ENCODE peak calls at places on chromosomes 4 and X, in four cellular contexts. B, F, C and G are unnamed samples.

GRCh38 chrX:107818900-107819521 is 6.7 kb upstream of the MID2 start:
- DNase-seq in F (no peak), C (no peak), B (no peak), G (no peak)

GRCh38 chr4:86855572-86855971 is 6.4 kb upstream of the SLC10A6 start:
- DNase-seq in B (no peak), C (peak; percentile 18), F (no peak), G (no peak)

GRCh38 chr4:69984030-69984443 is 11.7 kb upstream of the STATH start:
- DNase-seq in F (peak; percentile 26), C (no peak), B (no peak), G (no peak)

GRCh38 chr4:1033840-1034551 is 22.6 kb downstream of the FGFRL1 start:
- DNase-seq in B (no peak), F (no peak), C (no peak), G (no peak)

GRCh38 chr4:95548738-95549245 is at the start of gene UNC5C:
- DNase-seq in B (no peak), C (no peak), F (peak; percentile 4), G (peak; percentile 48)

GRCh38 chr4:3074846-3075651 is 568 bp downstream of the HTT start:
- DNase-seq in B (no peak), C (peak; percentile 27), F (peak; percentile 89), G (peak; percentile 70)

GRCh38 chr4:848803-849477 is 23.0 kb upstream of the CPLX1 start:
- DNase-seq in B (no peak), C (no peak), F (no peak), G (no peak)

GRCh38 chr4:38889143-38889542 is 21.5 kb downstream of the FAM114A1 start:
- DNase-seq in F (peak; percentile 62), C (peak; percentile 83), B (no peak), G (no peak)

GRCh38 chr4:94641702-94642560 is 115.8 kb upstream of the BMPR1B start:
- DNase-seq in B (no peak), C (peak; percentile 64), F (no peak), G (no peak)

GRCh38 chr4:6539009-6539764 is 35.8 kb upstream of the MAN2B2 start:
- DNase-seq in F (no peak), B (no peak), C (no peak), G (no peak)

GRCh38 chr4:94649381-94650128 is 108.2 kb upstream of the BMPR1B start:
- DNase-seq in B (no peak), C (no peak), F (no peak), G (no peak)

GRCh38 chr4:101136373-101137370 is 210.7 kb downstream of the PPP3CA start:
- DNase-seq in C (no peak), B (no peak), F (no peak), G (no peak)

GRCh38 chr4:118839221-118839927 is 3.4 kb upstream of the SEC24D start:
- DNase-seq in F (no peak), C (no peak), B (no peak), G (no peak)

GRCh38 chr4:17068885-17069284 is 170.4 kb upstream of the LDB2 start:
- DNase-seq in F (no peak), B (no peak), C (no peak), G (no peak)

GRCh38 chr4:110518889-110519490 is 43.0 kb downstream of the ENPEP start:
- DNase-seq in F (peak; percentile 25), C (no peak), B (peak; percentile 6), G (peak; percentile 52)

GRCh38 chrX:10855845-10856244 is 235.5 kb upstream of the MID1 start:
- DNase-seq in C (no peak), F (no peak), B (no peak), G (no peak)

GRCh38 chrX:105462191-105462590 is 241.7 kb upstream of the TEX13A start:
- DNase-seq in F (no peak), B (no peak), C (no peak), G (no peak)

GRCh38 chr4:163332526-163333405 is at the start of gene NPY1R:
- DNase-seq in C (peak; percentile 34), B (no peak), F (peak; percentile 64), G (peak; percentile 80)

GRCh38 chrX:130637591-130637990 is 235.8 kb downstream of the RBMX2 start:
- DNase-seq in F (no peak), C (no peak), B (no peak), G (no peak)

GRCh38 chrX:96417695-96418094 is 266.9 kb upstream of the DIAPH2 start:
- DNase-seq in B (no peak), F (no peak), C (no peak), G (no peak)

GRCh38 chrX:100905620-100906019 is 23.1 kb downstream of the XKRX start:
- DNase-seq in B (no peak), C (no peak), F (no peak), G (no peak)

GRCh38 chr4:151994429-151994828 is 233.6 kb upstream of the GATB start:
- DNase-seq in B (no peak), C (no peak), F (no peak), G (no peak)

GRCh38 chrX:107970073-107970472 is 12.1 kb downstream of the TEX13B start:
- DNase-seq in B (no peak), C (no peak), F (no peak), G (no peak)

GRCh38 chr4:22744478-22745062 is 51.8 kb downstream of the GBA3 start:
- DNase-seq in B (no peak), F (no peak), C (no peak), G (no peak)

GRCh38 chr4:16067515-16067914 is 16.3 kb downstream of the PROM1 start:
- DNase-seq in B (no peak), C (peak; percentile 73), F (no peak), G (no peak)

GRCh38 chrX:119410027-119410819 is 11.1 kb downstream of the SLC25A43 start:
- DNase-seq in C (peak; percentile 49), F (no peak), B (no peak), G (no peak)

GRCh38 chrX:105880491-105880890 is 58.2 kb downstream of the NRK start:
- DNase-seq in F (no peak), C (no peak), B (no peak), G (no peak)

GRCh38 chr4:20251796-20252655 is at the start of gene SLIT2:
- DNase-seq in F (peak; percentile 48), C (peak; percentile 24), B (no peak), G (peak; percentile 87)

GRCh38 chr4:101418055-101418454 is 70.7 kb upstream of the PPP3CA start:
- DNase-seq in B (peak; percentile 44), F (peak; percentile 78), C (no peak), G (no peak)

GRCh38 chr4:73045894-73046293 is 23.6 kb downstream of the COX18 start:
- DNase-seq in B (no peak), C (no peak), F (no peak), G (no peak)

GRCh38 chr4:22686156-22686555 is 6.6 kb upstream of the GBA3 start:
- DNase-seq in B (no peak), C (no peak), F (no peak), G (no peak)

GRCh38 chrX:13028871-13029336 is 15.5 kb downstream of the FAM9C start:
- DNase-seq in B (no peak), C (no peak), F (no peak), G (no peak)

GRCh38 chr4:145937990-145938611 is 522 bp downstream of the ZNF827 start:
- DNase-seq in C (no peak), F (peak; percentile 64), B (peak; percentile 20), G (peak; percentile 11)

GRCh38 chr4:88759039-88759631 is 61.5 kb upstream of the NAP1L5 start:
- DNase-seq in F (no peak), C (no peak), B (no peak), G (no peak)

DNA sequence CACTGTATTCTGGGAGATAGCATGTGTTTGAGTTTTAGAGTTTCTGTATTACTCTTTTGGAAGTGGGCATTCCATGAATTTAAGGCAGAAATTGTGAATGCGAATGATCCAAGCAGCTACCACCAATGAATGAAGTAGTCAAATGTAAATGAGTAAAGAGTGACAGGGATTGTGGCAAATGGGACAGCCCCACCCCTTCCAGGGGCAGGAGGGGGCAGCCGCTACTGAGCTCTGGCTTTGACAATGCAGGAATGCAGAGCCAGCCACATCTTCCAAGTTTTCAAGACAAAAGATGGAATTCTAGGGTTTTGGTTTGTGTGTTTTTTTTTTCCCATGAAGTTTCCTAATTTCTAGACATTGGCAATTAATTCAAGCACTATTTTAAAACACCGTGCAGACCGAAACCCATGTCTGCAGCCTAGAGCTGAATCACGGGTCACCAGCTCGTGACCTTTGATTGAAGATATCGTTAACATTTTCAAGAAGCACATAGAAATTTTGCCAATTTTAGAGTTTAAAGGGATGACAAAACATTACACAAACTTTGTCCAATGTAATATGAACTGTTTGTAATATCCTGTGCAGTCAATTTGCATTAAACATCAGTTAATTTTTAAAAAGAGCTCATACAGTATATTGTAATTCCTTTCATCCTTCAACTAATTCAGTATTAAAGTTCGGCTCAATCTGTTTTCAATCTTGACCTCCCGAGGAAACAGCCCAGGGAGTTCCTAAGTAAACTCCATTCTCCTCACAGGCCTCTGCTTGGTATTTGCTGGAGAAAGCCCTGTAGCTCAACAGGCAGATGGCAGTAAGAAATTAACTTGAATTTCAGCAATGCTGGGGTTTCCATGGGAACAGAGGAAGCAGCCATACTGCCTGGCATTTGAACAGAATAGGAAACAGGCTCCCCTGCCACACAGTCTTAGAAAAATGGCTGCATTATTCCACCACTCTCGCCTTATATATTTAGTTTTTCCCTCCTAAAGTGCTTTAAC is 83.4 kb downstream of the UCHL1 start:
- DNase-seq in B (no peak), F (no peak), C (no peak), G (peak; percentile 46)
- TF ChIP-seq CTCF in B (no peak), F (no peak), C (no peak), G (no peak)

GRCh38 chrX:14673236-14673635 is 143.9 kb downstream of the GLRA2 start:
- DNase-seq in C (no peak), B (no peak), F (no peak), G (no peak)
- TF ChIP-seq CTCF in C (no peak), B (no peak), F (no peak), G (no peak)

GRCh38 chr4:138835833-138836521 is 179.6 kb upstream of the NOCT start:
- DNase-seq in C (no peak), B (no peak), F (peak; percentile 13), G (no peak)
- TF ChIP-seq CTCF in C (peak; percentile 8), B (no peak), F (no peak), G (no peak)

DNA sequence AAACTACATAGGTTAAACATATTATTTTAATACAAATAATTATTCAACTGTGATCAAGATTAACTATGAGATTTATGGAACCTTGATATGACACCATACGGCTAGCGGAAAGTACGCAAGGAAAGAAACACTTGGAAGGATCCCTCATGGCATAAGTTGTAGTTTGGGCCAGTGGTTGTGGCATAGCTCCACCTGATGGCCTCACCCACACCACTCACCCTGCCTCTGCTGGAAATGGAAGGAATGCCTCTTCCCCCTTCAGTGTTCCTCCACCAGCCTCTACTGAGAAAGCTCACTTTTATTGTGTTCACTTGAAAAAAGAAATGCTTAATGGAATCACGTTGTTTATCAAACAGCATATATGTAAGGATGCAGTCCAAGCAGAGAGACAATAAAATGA is 86.4 kb downstream of the BMP15 start:
- DNase-seq in B (no peak), C (no peak), F (no peak), G (no peak)
- TF ChIP-seq CTCF in B (no peak), C (peak; percentile 13), F (no peak), G (no peak)

DNA sequence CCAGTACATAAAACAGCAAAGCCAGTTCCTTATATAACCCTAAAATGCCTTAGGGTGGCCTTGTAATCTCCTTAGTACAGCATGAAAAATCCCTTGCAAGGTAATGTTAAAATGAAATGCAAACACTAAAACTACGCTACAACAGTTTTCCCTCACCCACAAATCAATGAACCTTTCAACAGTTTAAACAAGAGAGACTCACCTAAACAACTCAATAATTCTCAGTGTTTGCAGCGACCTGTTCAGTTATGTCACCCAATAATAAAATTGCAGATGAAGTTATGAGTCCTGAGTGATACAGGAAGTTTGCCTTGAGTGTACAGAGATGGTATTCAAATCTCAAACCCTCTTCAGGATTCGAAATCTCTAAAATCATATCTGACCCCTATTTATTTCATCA is 25.3 kb downstream of the TSPAN5 start:
- DNase-seq in B (no peak), C (no peak), F (no peak), G (no peak)
- TF ChIP-seq CTCF in B (no peak), C (no peak), F (no peak), G (no peak)